ENCODE peak calls at places on chromosome 21, in ten cellular contexts. One of them, this sample, is unnamed.

GRCh38 chr21:33185852-33186251 is 43.9 kb upstream of the IFNAR2 start:
- DNase-seq in heart left ventricle: no peak
- DNase-seq in lower leg skin: no peak
- DNase-seq in H54: no peak
- DNase-seq in prostate gland: no peak
- DNase-seq in sigmoid colon: no peak
- DNase-seq in NB4: no peak
- DNase-seq in spleen: no peak
- DNase-seq in stomach: no peak
- DNase-seq in ovary: no peak
- DNase-seq in this sample: no peak

GRCh38 chr21:37670883-37671282 is 245.4 kb downstream of the KCNJ6 start:
- DNase-seq in sigmoid colon: no peak
- DNase-seq in lower leg skin: no peak
- DNase-seq in stomach: no peak
- DNase-seq in NB4: no peak
- DNase-seq in spleen: no peak
- DNase-seq in heart left ventricle: no peak
- DNase-seq in prostate gland: no peak
- DNase-seq in H54: no peak
- DNase-seq in ovary: no peak
- DNase-seq in this sample: no peak

GRCh38 chr21:43283136-43283924 is 114.5 kb downstream of the CRYAA start:
- DNase-seq in H54: no peak
- DNase-seq in spleen: peak
- DNase-seq in ovary: no peak
- DNase-seq in sigmoid colon: no peak
- DNase-seq in prostate gland: no peak
- DNase-seq in stomach: no peak
- DNase-seq in heart left ventricle: no peak
- DNase-seq in NB4: no peak
- DNase-seq in lower leg skin: no peak
- DNase-seq in this sample: no peak

GRCh38 chr21:38993561-38993960 is 187.8 kb downstream of the ETS2 start:
- DNase-seq in H54: peak
- DNase-seq in stomach: peak
- DNase-seq in NB4: no peak
- DNase-seq in prostate gland: peak
- DNase-seq in lower leg skin: peak
- DNase-seq in sigmoid colon: peak
- DNase-seq in ovary: peak
- DNase-seq in spleen: no peak
- DNase-seq in heart left ventricle: peak
- DNase-seq in this sample: peak

GRCh38 chr21:41767606-41768370 is 936 bp upstream of the RIPK4 start:
- DNase-seq in lower leg skin: no peak
- DNase-seq in NB4: no peak
- DNase-seq in stomach: no peak
- DNase-seq in heart left ventricle: no peak
- DNase-seq in ovary: no peak
- DNase-seq in spleen: no peak
- DNase-seq in H54: peak
- DNase-seq in sigmoid colon: peak
- DNase-seq in prostate gland: no peak
- DNase-seq in this sample: no peak

GRCh38 chr21:16910435-16911165 is 602.2 kb upstream of the CXADR start:
- DNase-seq in spleen: no peak
- DNase-seq in H54: no peak
- DNase-seq in NB4: no peak
- DNase-seq in prostate gland: no peak
- DNase-seq in heart left ventricle: no peak
- DNase-seq in lower leg skin: no peak
- DNase-seq in stomach: no peak
- DNase-seq in ovary: no peak
- DNase-seq in sigmoid colon: no peak
- DNase-seq in this sample: no peak

GRCh38 chr21:15552914-15553491 is 176.8 kb upstream of the USP25 start:
- DNase-seq in spleen: no peak
- DNase-seq in heart left ventricle: no peak
- DNase-seq in ovary: no peak
- DNase-seq in sigmoid colon: no peak
- DNase-seq in lower leg skin: no peak
- DNase-seq in prostate gland: no peak
- DNase-seq in stomach: no peak
- DNase-seq in H54: no peak
- DNase-seq in NB4: peak
- DNase-seq in this sample: no peak

GRCh38 chr21:16073571-16073970 is 343.8 kb downstream of the USP25 start:
- DNase-seq in spleen: no peak
- DNase-seq in heart left ventricle: no peak
- DNase-seq in stomach: no peak
- DNase-seq in prostate gland: no peak
- DNase-seq in sigmoid colon: no peak
- DNase-seq in NB4: no peak
- DNase-seq in lower leg skin: no peak
- DNase-seq in ovary: no peak
- DNase-seq in H54: no peak
- DNase-seq in this sample: no peak

GRCh38 chr21:25721987-25722386 is 12.7 kb downstream of the ATP5PF start:
- DNase-seq in heart left ventricle: no peak
- DNase-seq in stomach: no peak
- DNase-seq in spleen: no peak
- DNase-seq in H54: no peak
- DNase-seq in prostate gland: no peak
- DNase-seq in NB4: no peak
- DNase-seq in sigmoid colon: no peak
- DNase-seq in lower leg skin: no peak
- DNase-seq in ovary: no peak
- DNase-seq in this sample: no peak

GRCh38 chr21:18155508-18156193 is 89.0 kb upstream of the CHODL start:
- DNase-seq in lower leg skin: no peak
- DNase-seq in sigmoid colon: no peak
- DNase-seq in prostate gland: no peak
- DNase-seq in ovary: no peak
- DNase-seq in H54: no peak
- DNase-seq in spleen: no peak
- DNase-seq in stomach: no peak
- DNase-seq in NB4: no peak
- DNase-seq in heart left ventricle: no peak
- DNase-seq in this sample: no peak

DNA sequence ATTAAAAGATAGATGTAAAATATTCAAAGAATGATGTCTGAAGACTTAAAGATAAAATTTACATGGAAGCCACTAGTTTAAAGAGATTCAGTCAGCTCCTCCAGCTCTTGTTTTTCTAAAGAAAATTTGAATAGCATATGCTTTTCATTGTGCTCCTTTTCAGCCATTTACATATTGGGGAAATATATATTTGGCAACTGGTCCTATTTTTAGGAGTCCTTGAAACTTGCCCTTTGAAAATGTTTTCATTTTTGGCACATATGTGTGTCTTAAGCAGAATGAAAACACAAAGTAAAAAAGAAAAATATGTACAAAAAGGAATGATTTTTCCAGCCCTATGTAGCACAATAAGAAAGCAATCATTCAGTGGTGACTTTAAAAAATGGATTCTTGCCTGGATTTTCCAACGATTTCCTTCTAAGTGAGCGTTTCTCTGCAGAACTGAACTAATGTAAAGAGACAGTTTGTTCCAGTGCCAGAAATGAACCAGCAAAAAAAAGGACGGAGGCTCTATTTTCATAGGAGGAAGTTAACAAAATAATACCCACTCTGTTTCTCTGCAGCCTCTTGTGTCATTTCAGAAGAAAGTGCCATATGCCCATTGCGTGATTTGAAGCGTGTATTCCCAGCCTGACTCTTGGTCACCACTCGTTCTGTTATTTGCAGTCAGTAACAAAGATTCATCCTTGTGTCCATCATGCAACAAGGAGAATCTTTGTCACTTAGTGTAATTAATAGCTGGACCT is 340.1 kb downstream of the SETD4 start:
- DNase-seq in sigmoid colon: no peak
- DNase-seq in ovary: no peak
- DNase-seq in NB4: no peak
- DNase-seq in heart left ventricle: no peak
- DNase-seq in H54: no peak
- DNase-seq in lower leg skin: no peak
- DNase-seq in stomach: no peak
- DNase-seq in spleen: no peak
- DNase-seq in prostate gland: no peak
- DNase-seq in this sample: no peak
- TF ChIP-seq POLR2A in sigmoid colon: no peak
- TF ChIP-seq POLR2A in ovary: no peak
- TF ChIP-seq POLR2A in NB4: no peak
- TF ChIP-seq POLR2A in heart left ventricle: no peak
- TF ChIP-seq POLR2A in H54: no peak
- TF ChIP-seq POLR2A in lower leg skin: no peak
- TF ChIP-seq POLR2A in stomach: no peak
- TF ChIP-seq POLR2A in spleen: no peak
- TF ChIP-seq POLR2A in prostate gland: no peak
- TF ChIP-seq POLR2A in this sample: no peak

GRCh38 chr21:14492890-14493289 is 53.2 kb downstream of the SAMSN1 start:
- DNase-seq in NB4: no peak
- DNase-seq in sigmoid colon: no peak
- DNase-seq in stomach: no peak
- DNase-seq in heart left ventricle: no peak
- DNase-seq in H54: no peak
- DNase-seq in lower leg skin: no peak
- DNase-seq in ovary: no peak
- DNase-seq in prostate gland: no peak
- DNase-seq in spleen: no peak
- DNase-seq in this sample: no peak
- TF ChIP-seq POLR2A in NB4: no peak
- TF ChIP-seq POLR2A in sigmoid colon: no peak
- TF ChIP-seq POLR2A in stomach: no peak
- TF ChIP-seq POLR2A in heart left ventricle: no peak
- TF ChIP-seq POLR2A in H54: no peak
- TF ChIP-seq POLR2A in lower leg skin: no peak
- TF ChIP-seq POLR2A in ovary: no peak
- TF ChIP-seq POLR2A in prostate gland: no peak
- TF ChIP-seq POLR2A in spleen: no peak
- TF ChIP-seq POLR2A in this sample: no peak

DNA sequence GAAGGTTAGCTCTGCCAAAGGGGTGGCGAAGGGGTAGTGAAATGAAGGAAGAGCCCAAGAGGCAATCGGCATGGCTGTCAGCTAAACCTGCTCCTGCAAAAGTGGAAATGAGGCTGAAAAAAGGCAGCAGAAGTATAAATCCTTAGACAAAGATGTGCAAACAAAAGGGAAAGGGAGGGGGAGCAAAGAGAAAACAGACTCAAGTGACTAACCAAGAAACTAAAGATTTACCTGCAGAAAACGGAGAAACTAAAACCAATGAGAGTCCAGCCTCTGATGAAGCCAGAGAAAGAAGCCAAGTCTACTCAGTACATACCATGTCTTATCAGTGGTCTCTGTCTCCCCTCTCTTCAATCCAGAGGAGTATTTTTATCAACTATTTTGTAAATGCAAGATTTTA is 25.4 kb downstream of the SCAF4 start:
- DNase-seq in NB4: no peak
- DNase-seq in prostate gland: no peak
- DNase-seq in heart left ventricle: no peak
- DNase-seq in ovary: no peak
- DNase-seq in spleen: no peak
- DNase-seq in stomach: no peak
- DNase-seq in lower leg skin: no peak
- DNase-seq in sigmoid colon: no peak
- DNase-seq in H54: no peak
- DNase-seq in this sample: no peak
- TF ChIP-seq POLR2A in NB4: no peak
- TF ChIP-seq POLR2A in prostate gland: no peak
- TF ChIP-seq POLR2A in heart left ventricle: no peak
- TF ChIP-seq POLR2A in ovary: no peak
- TF ChIP-seq POLR2A in spleen: no peak
- TF ChIP-seq POLR2A in stomach: no peak
- TF ChIP-seq POLR2A in lower leg skin: no peak
- TF ChIP-seq POLR2A in sigmoid colon: no peak
- TF ChIP-seq POLR2A in H54: no peak
- TF ChIP-seq POLR2A in this sample: no peak

GRCh38 chr21:46005081-46005480 is 23.5 kb downstream of the COL6A1 start:
- DNase-seq in prostate gland: peak
- DNase-seq in sigmoid colon: peak
- DNase-seq in lower leg skin: peak
- DNase-seq in ovary: no peak
- DNase-seq in spleen: no peak
- DNase-seq in NB4: no peak
- DNase-seq in heart left ventricle: no peak
- DNase-seq in H54: no peak
- DNase-seq in stomach: no peak
- DNase-seq in this sample: peak
- TF ChIP-seq POLR2A in prostate gland: no peak
- TF ChIP-seq POLR2A in sigmoid colon: no peak
- TF ChIP-seq POLR2A in lower leg skin: no peak
- TF ChIP-seq POLR2A in ovary: no peak
- TF ChIP-seq POLR2A in spleen: no peak
- TF ChIP-seq POLR2A in NB4: no peak
- TF ChIP-seq POLR2A in heart left ventricle: no peak
- TF ChIP-seq POLR2A in H54: no peak
- TF ChIP-seq POLR2A in stomach: no peak
- TF ChIP-seq POLR2A in this sample: no peak